ENCODE peak calls at places on chromosomes 12 and 14, in six cellular contexts. P, M, L, K, I and G are unnamed samples.

GRCh38 chr12:84911331-84912190 is 1.0 kb downstream of the SLC6A15 start:
- DNase-seq in I (no peak), L (peak), K (peak), M (no peak), P (no peak), G (peak)

GRCh38 chr14:58882577-58883018 is 244.8 kb downstream of the DACT1 start:
- DNase-seq in M (no peak), I (no peak), P (no peak), K (peak), L (no peak), G (no peak)

GRCh38 chr14:58864751-58865519 is 227.2 kb downstream of the DACT1 start:
- DNase-seq in L (no peak), I (no peak), P (no peak), K (peak), M (no peak), G (no peak)

GRCh38 chr14:50551877-50552276 is 8.1 kb upstream of the ATL1 start:
- DNase-seq in I (no peak), L (no peak), M (no peak), P (no peak), K (no peak), G (no peak)

GRCh38 chr12:63994704-63995103 is 150.2 kb downstream of the SRGAP1 start:
- DNase-seq in K (peak), P (no peak), M (no peak), I (no peak), L (no peak), G (no peak)

GRCh38 chr12:116878567-116879508 is 2.4 kb downstream of the HRK start:
- DNase-seq in L (no peak), M (no peak), K (no peak), I (no peak), P (no peak), G (no peak)

GRCh38 chr12:29807125-29807524 is 23.4 kb upstream of the TMTC1 start:
- DNase-seq in P (no peak), M (no peak), K (peak), I (peak), L (no peak), G (no peak)

GRCh38 chr14:95482967-95483842 is 33.2 kb downstream of the SYNE3 start:
- DNase-seq in P (peak), K (peak), L (no peak), I (peak), M (no peak), G (peak)

GRCh38 chr14:77590845-77591506 is 25.5 kb downstream of the SPTLC2 start:
- DNase-seq in I (no peak), L (no peak), K (no peak), M (no peak), P (no peak), G (no peak)

DNA sequence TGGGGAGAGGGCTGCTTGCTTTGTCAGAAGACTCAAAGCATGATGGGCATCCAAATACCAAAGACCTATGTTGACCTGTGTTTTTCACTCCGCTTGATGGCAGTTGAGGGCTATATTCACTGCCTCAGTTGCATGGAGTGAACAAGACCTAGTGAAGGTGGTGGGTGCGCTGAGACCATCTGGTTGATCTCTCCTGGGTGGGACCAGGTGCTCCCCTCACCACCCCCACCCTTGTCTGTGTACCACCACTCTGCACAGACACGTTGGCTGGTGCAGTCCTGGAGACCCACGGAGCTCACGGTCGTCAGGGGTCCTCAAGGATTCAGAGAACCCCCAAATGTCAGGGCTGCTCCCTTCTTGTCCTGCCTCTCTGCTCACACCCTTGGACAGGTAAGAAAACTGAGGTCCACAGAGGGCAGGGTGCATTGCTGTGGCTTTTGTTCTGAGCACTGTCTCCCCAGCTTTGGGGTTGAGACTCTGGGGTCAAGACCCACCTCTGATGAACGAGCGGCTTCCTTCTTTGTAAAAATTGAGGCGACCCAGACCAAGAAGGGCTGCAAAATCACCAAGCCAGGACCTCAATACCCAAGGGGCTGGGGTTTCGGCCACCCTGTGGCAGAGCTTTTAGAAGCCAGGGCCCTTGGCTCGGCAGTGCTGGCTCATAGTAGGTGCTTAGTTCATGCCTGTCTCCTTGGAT is 166.3 kb upstream of the RTL1 start:
- DNase-seq in K (no peak), P (no peak), M (no peak), I (no peak), L (no peak), G (no peak)
- TF ChIP-seq USF2 in K (no peak), P (no peak), M (no peak), I (no peak), L (no peak), G (no peak)

DNA sequence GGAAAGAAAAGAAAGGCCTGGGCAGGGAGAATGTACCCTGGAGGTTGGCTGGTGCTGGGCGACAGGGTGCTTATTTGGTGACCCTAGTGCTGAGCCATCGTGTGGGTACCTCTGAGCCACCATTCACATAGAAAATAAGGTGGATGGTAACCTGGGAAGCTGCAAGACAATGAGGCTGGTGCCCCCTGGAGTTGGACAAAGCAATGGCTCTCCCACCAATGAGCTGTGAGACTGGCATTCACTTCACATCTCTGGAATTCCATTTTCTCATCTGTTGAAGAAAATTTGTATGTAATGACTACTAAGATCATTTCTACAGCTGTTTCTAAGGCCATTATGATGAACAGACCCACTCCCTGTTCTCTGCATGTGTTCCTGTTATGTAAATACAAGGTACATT is 63.1 kb upstream of the IGF1 start:
- DNase-seq in I (no peak), P (no peak), L (no peak), M (no peak), K (peak), G (no peak)
- TF ChIP-seq CEBPB in I (no peak), P (no peak), L (no peak), M (no peak), K (no peak), G (no peak)

GRCh38 chr12:79083181-79083580 is 218.6 kb downstream of the SYT1 start:
- DNase-seq in K (peak), P (no peak), L (no peak), I (no peak), M (no peak), G (no peak)
- TF ChIP-seq USF2 in K (no peak), P (no peak), L (no peak), I (no peak), M (no peak), G (no peak)

GRCh38 chr14:74712499-74713394 is at the start of the genes AREL1 and FCF1:
- DNase-seq in L (peak), M (peak), K (peak), I (peak), P (peak), G (peak)
- TF ChIP-seq CEBPB in L (peak), M (no peak), K (peak), I (peak), P (peak), G (peak)

GRCh38 chr14:93537962-93538361 is 107.2 kb downstream of the UNC79 start:
- DNase-seq in I (no peak), P (no peak), M (no peak), L (no peak), K (no peak), G (no peak)

GRCh38 chr14:93533864-93534263 is 103.1 kb downstream of the UNC79 start:
- DNase-seq in K (no peak), L (no peak), I (no peak), P (no peak), M (peak), G (no peak)

GRCh38 chr14:93538411-93538810 is 107.7 kb downstream of the UNC79 start:
- DNase-seq in I (no peak), K (peak), L (peak), M (no peak), P (peak), G (no peak)

GRCh38 chr14:93540235-93540634 is 109.5 kb downstream of the UNC79 start:
- DNase-seq in I (no peak), L (no peak), P (no peak), M (no peak), K (no peak), G (no peak)

DNA sequence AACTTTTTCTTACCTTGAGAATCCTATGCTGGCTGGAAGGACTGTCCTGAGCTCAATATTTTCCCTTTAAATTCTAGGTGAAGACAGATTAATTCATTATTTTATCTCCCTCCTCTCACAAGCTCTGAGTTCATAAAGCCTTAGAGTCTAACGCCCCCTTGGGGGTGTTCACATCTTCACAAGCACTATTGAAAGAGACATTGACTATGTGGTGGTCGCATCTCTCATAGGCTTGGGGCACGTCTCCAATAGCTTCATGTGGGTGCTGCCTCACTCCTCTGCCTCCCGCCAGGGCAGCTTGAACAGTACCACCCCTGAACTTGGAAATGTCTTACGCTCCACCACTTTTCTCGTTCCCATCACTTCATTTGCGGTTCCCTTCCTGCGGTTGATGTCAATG is 106.2 kb downstream of the UNC79 start:
- DNase-seq in L (no peak), I (peak), M (no peak), K (no peak), P (no peak), G (peak)
- TF ChIP-seq USF2 in L (no peak), I (no peak), M (no peak), K (no peak), P (no peak), G (no peak)

GRCh38 chr12:75706786-75707605 is 195.6 kb upstream of the KRR1 start:
- DNase-seq in K (peak), L (no peak), P (peak), I (no peak), M (no peak), G (no peak)
- TF ChIP-seq CEBPB in K (peak), L (no peak), P (no peak), I (no peak), M (no peak), G (no peak)

GRCh38 chr12:113220593-113221180 is 577 bp upstream of the TPCN1 start:
- DNase-seq in I (no peak), P (no peak), L (no peak), K (no peak), M (no peak), G (peak)

GRCh38 chr12:113224955-113225354 is 3.7 kb downstream of the TPCN1 start:
- DNase-seq in M (no peak), I (no peak), K (no peak), P (no peak), L (no peak), G (no peak)

GRCh38 chr12:113221997-113222729 is 899 bp downstream of the TPCN1 start:
- DNase-seq in I (no peak), P (no peak), L (no peak), K (no peak), M (no peak), G (no peak)

GRCh38 chr12:113221181-113221996 is at the start of gene TPCN1:
- DNase-seq in M (peak), K (peak), I (peak), L (peak), P (peak), G (peak)

DNA sequence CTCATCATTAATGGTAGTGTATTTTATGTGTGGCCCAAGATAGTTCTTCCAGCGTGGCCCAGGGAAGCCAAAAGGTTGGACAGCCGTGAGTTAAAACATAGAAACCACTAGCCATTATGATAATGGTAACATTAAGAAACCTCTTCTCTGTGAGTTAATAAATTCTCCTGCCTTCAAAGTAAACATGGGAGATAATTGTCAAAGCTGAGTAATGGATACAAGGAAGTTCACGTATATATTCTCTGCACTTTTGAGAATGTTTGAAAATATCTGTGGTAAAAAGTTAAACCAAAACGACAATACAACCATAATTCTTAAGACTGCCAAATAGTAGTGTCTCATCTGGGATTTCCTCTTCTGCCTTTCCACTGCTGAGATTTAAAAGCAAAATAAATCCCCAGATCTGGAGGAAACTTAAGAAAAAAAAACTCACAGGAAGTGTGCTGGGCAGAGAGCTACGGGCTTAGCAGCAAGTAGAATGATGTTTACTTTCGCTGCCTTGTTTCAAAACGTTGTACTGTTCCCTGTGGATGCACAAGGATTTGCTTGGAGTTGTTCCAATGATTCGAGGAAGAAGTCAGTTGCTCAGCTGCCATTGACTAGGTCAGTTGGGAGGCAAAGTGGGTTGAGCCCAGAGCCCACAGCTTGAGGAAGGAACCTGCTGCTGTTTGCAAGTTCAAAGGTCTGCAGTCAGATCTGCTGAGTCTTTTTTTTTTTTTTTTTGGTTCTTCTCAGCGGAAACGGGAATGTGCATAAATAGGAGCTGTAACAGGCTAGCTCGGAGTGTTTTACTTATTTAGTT is 1.7 kb downstream of the TPCN1 start:
- DNase-seq in K (peak), P (no peak), M (no peak), I (peak), L (no peak), G (peak)
- TF ChIP-seq USF2 in K (no peak), P (no peak), M (no peak), I (no peak), L (no peak), G (no peak)

DNA sequence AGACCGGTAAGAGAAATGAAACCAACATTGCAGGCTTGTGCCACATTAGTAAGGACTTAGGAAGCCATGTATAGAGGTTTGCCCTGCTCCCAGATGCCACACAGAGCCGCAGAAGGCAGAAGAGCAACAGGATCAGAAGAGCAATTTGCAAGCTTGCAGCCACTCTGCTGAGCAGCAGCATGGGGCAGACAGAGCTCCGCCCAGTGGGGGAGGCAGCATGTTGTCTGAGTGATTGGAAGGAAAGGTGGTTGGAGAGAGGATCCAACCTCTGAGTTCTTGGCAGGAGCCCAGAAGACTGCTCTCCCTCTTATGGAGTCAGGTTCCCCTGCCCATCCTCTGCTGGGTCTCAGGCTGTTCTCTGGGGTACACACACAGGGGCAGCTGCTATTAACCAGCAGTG is 2.3 kb upstream of the KRT6A start:
- DNase-seq in M (no peak), P (no peak), K (no peak), L (no peak), I (no peak), G (peak)
- TF ChIP-seq CEBPB in M (no peak), P (no peak), K (no peak), L (no peak), I (no peak), G (no peak)

DNA sequence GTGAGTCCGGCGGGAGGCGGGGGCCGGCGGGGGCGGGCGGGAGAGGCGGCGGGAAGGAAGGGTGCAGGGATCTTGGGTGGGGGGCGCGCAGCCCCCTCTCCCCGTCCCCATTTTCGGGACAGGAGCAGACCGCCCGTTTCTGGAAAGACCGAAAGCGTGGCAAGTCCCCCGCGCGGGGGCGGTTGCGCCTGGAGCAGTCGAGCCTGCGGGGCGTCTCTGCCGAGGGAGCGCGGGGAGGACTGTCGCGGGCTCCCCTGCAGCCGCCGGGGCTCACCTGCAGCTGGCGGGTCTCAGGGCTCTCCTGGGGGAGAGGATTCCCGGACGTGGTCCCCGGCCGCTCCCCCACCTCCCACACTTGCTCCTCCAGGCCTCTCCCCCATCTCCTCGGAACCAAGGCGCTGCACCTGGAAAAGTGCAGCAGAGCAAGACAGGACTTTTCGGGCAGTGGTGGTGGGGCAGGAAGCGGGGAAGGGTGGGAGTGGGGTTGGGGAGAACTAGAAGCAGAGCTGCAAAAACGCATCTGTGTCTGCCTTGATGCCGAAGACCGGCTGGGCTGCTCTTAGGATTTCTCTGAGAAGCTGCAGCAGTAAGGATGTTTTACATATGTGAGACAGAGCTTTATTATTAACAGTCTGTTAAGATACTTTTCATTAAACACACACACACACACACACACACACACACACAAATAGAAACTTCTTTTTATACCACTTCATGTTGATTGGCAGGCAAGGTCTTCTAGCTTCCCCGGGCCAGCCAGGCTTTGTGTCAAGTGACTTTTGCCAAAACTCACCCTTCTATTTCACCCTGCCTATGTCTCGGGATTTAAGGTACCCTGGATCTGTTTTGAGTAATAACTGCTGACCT is 680 bp downstream of the C12orf75 start:
- DNase-seq in P (peak), L (no peak), K (no peak), M (no peak), I (no peak), G (no peak)
- TF ChIP-seq USF2 in P (no peak), L (no peak), K (no peak), M (no peak), I (no peak), G (no peak)

GRCh38 chr12:100753837-100754236 is 40.7 kb upstream of the ANO4 start:
- DNase-seq in P (no peak), L (no peak), M (no peak), K (peak), I (no peak), G (no peak)
- TF ChIP-seq CEBPB in P (no peak), L (no peak), M (no peak), K (no peak), I (no peak), G (no peak)